ENCODE peak calls at places on chromosomes 3 and 15, in four cellular contexts. M, V, S and P are unnamed samples.

GRCh38 chr3:184155644-184156521 is 706 bp downstream of the DVL3 start:
- DNase-seq in M (no peak), V (peak; percentile 49), S (peak; percentile 68), P (peak; percentile 18)

GRCh38 chr3:64123931-64124330 is 100.6 kb upstream of the PSMD6 start:
- DNase-seq in V (no peak), M (no peak), S (no peak), P (no peak)

GRCh38 chr3:174219738-174220137 is 639.4 kb upstream of the NAALADL2 start:
- DNase-seq in S (no peak), V (no peak), M (no peak), P (no peak)

GRCh38 chr15:26630857-26631256 is 142.0 kb downstream of the GABRB3 start:
- DNase-seq in S (no peak), V (no peak), M (no peak), P (no peak)

GRCh38 chr15:101029971-101030661 is 111.0 kb downstream of the LRRK1 start:
- DNase-seq in V (no peak), S (no peak), M (no peak), P (no peak)

GRCh38 chr3:13138566-13139145 is 65.4 kb upstream of the IQSEC1 start:
- DNase-seq in M (no peak), V (no peak), S (no peak), P (no peak)

GRCh38 chr3:3196148-3196861 is 16.8 kb upstream of the CRBN start:
- DNase-seq in M (no peak), S (no peak), V (peak; percentile 19), P (peak; percentile 14)

GRCh38 chr15:31752363-31752762 is 278.0 kb upstream of the CHRNA7 start:
- DNase-seq in V (no peak), M (no peak), S (no peak), P (no peak)

GRCh38 chr3:100525753-100526612 is 33.6 kb downstream of the TMEM45A start:
- DNase-seq in M (no peak), V (no peak), S (no peak), P (peak; percentile 30)

GRCh38 chr15:45091581-45091980 is 22.4 kb downstream of the DUOX2 start:
- DNase-seq in S (no peak), V (no peak), M (no peak), P (no peak)

GRCh38 chr3:126888186-126888760 is 94.6 kb upstream of the PLXNA1 start:
- DNase-seq in M (no peak), S (no peak), V (no peak), P (no peak)

GRCh38 chr15:51198701-51199253 is 104.1 kb upstream of the TNFAIP8L3 start:
- DNase-seq in S (no peak), M (no peak), V (no peak), P (no peak)

GRCh38 chr3:185766645-185767323 is 58.1 kb downstream of the IGF2BP2 start:
- DNase-seq in S (no peak), V (no peak), M (no peak), P (no peak)

GRCh38 chr3:29525254-29525881 is 244.5 kb downstream of the RBMS3 start:
- DNase-seq in V (no peak), M (no peak), S (peak; percentile 0), P (no peak)

GRCh38 chr15:88115529-88116152 is 140.9 kb downstream of the NTRK3 start:
- DNase-seq in V (no peak), S (no peak), M (no peak), P (no peak)

GRCh38 chr15:34889486-34889885 is 80.1 kb downstream of the AQR start:
- DNase-seq in M (no peak), S (no peak), V (no peak), P (no peak)

GRCh38 chr3:36257117-36257516 is 123.2 kb upstream of the STAC start:
- DNase-seq in S (no peak), V (no peak), M (no peak), P (no peak)
- TF ChIP-seq TARDBP in S (no peak), V (no peak), M (no peak), P (no peak)

GRCh38 chr15:92653366-92653765 is 2.2 kb downstream of the FAM174B start:
- DNase-seq in M (no peak), V (no peak), S (no peak), P (no peak)

GRCh38 chr15:92655178-92655995 is at the start of gene FAM174B:
- DNase-seq in M (no peak), V (no peak), S (no peak), P (peak; percentile 67)

GRCh38 chr15:92654662-92655061 is 913 bp downstream of the FAM174B start:
- DNase-seq in S (no peak), V (no peak), M (no peak), P (no peak)

GRCh38 chr15:92652576-92652966 is 3.0 kb downstream of the FAM174B start:
- DNase-seq in S (no peak), M (no peak), V (no peak), P (no peak)

GRCh38 chr15:92653836-92654524 is 1.6 kb downstream of the FAM174B start:
- DNase-seq in M (no peak), V (no peak), S (peak; percentile 10), P (no peak)
- TF ChIP-seq TARDBP in M (no peak), V (no peak), S (no peak), P (no peak)

GRCh38 chr3:61932499-61932898 is 371.1 kb downstream of the PTPRG start:
- DNase-seq in M (no peak), S (no peak), V (no peak), P (no peak)

GRCh38 chr3:61938878-61939549 is 377.6 kb downstream of the PTPRG start:
- DNase-seq in M (no peak), S (no peak), V (no peak), P (no peak)

GRCh38 chr3:61940241-61940640 is 378.9 kb downstream of the PTPRG start:
- DNase-seq in S (no peak), V (no peak), M (no peak), P (no peak)

GRCh38 chr3:61935819-61936218 is 374.4 kb downstream of the PTPRG start:
- DNase-seq in S (no peak), V (no peak), M (no peak), P (no peak)

DNA sequence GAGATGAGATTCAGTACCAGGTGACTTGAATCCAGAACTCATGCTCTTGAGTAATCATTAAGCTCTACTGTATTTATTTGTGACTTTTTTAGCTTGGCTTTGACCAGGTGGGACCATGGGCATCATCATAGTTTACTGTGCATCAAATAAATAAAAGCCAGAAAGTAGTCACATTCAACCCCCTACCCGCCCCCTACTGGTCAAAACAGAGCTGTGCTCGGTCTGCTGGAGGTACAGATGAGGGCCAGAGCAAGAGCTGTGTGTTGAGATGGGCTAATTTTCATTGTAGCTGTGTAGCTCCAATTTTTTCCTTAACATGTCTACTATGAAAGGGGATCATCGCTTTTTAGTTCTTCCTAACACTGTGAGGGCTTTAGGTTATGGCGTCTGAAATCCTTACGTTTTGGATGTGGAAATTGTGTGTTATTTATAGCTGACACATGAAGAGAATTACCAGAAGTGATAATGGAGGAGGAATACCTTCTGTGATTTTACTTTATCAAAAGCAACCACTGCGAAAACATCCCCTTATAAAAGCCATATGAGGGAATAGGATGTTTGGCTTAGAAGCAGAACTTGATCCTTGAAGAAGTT is 375.1 kb downstream of the PTPRG start:
- DNase-seq in V (peak; percentile 38), S (peak; percentile 6), M (no peak), P (peak; percentile 48)
- TF ChIP-seq TARDBP in V (no peak), S (no peak), M (no peak), P (no peak)

DNA sequence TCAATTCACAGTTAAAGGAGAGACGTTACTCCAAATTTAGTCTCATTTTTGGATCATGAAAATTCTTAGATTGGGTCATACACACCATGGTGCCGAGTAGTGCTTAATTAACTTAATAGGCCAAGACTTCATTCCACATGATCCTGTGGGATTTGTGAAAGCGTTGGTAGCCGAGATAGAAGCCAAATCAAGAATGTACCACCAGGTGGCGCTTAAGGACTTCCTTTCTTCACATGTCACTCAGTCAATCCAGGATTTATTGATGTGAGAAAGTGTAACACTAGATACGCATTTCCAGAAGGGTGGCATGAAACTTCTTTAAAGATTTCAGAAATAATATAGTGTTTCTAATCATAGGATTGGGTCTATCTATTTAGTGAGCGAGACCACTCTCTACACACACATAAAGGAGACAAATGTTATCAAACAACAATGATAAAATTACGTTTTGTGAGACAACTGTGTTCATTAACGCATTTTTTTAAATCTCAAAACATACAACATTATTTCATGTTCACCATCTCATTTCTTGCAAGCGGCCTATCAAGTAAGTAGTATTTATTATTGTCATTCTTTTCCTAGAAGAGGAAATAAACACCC is 436.1 kb downstream of the CHL1 start:
- DNase-seq in S (peak; percentile 32), V (peak; percentile 51), M (no peak), P (peak; percentile 43)
- TF ChIP-seq TARDBP in S (no peak), V (no peak), M (no peak), P (no peak)

GRCh38 chr3:76552653-76553052 is 487.2 kb upstream of the ROBO2 start:
- DNase-seq in M (no peak), V (no peak), S (no peak), P (no peak)

GRCh38 chr3:76551739-76552138 is 488.2 kb upstream of the ROBO2 start:
- DNase-seq in V (no peak), S (no peak), M (no peak), P (no peak)

GRCh38 chr3:76550522-76551201 is 489.2 kb upstream of the ROBO2 start:
- DNase-seq in M (no peak), S (no peak), V (no peak), P (no peak)

GRCh38 chr3:76554717-76555116 is 485.2 kb upstream of the ROBO2 start:
- DNase-seq in M (no peak), V (no peak), S (no peak), P (no peak)
- TF ChIP-seq TARDBP in M (no peak), V (no peak), S (no peak), P (no peak)

GRCh38 chr3:131502530-131503327 is at the start of gene MRPL3:
- DNase-seq in V (peak; percentile 72), S (peak; percentile 83), M (peak; percentile 44), P (peak; percentile 83)
- TF ChIP-seq TARDBP in V (peak; percentile 44), S (peak; percentile 96), M (peak; percentile 86), P (no peak)

DNA sequence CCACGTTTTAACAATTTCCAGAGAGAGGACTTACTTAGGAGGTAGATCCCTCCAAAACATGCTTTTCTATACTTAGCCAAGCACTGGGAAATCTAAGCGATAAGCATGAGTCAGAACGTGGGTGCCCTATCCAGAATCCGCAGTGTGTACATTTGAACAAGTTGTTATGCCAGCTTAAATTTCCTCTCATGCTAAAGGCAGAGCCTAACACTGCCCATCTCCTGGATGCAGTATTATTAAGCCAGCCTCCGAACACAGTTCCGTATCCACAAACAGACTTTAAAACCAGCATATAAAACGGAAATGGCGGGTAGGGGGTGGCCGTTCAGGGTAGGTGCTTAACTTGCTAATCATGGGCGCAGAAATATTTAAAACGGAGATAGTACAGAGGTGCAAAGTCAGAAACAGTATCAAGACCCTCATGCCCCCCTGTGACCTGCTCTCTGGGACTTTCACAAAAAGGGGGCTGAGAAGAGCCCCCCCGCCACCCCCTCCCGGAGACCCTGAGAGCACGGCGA is 1.0 kb upstream of the LRRIQ4 start:
- DNase-seq in V (no peak), M (no peak), S (no peak), P (peak; percentile 30)
- TF ChIP-seq TARDBP in V (no peak), M (no peak), S (no peak), P (no peak)